ENCODE peak calls at places on chromosomes 13 and 19, in nine cellular contexts. X is tibial nerve; E is DND-41; Q is uterus; I is ovary; H is ascending aorta; K is aorta; Z is effector memory CD4-positive, alpha-beta T cell; F is Panc1. J is an unnamed sample. For H3K4me1, the result is how much of the 10 kb centered on the place peaks cover.

GRCh38 chr13:24217601-24218281 is 57.2 kb downstream of the SPATA13 start:
- DNase-seq in X (no peak), E (no peak), Q (no peak), I (no peak), H (no peak), K (no peak), Z (no peak), F (no peak), J (no peak)

GRCh38 chr19:9936151-9937000 is at the start of gene OLFM2:
- DNase-seq in X (no peak), E (no peak), Q (peak), I (peak), H (no peak), K (no peak), Z (peak), F (no peak), J (no peak)

GRCh38 chr13:21181671-21182070 is 5.2 kb downstream of the MRPL57 start:
- DNase-seq in X (no peak), E (no peak), Q (no peak), I (no peak), H (no peak), K (no peak), Z (no peak), F (no peak), J (no peak)

GRCh38 chr19:36008336-36008978 is at the start of gene SYNE4:
- DNase-seq in X (no peak), E (no peak), Q (no peak), I (no peak), H (no peak), K (no peak), Z (no peak), F (no peak), J (no peak)

GRCh38 chr19:55585658-55586339 is 5.2 kb upstream of the ZNF579 start:
- DNase-seq in X (peak), E (peak), Q (peak), I (peak), H (no peak), K (peak), Z (peak), F (no peak), J (peak)

GRCh38 chr13:26895081-26895807 is 134.7 kb upstream of the GPR12 start:
- DNase-seq in X (no peak), E (no peak), Q (no peak), I (no peak), H (no peak), K (no peak), Z (no peak), F (no peak), J (no peak)

GRCh38 chr13:97388385-97388784 is 45.6 kb upstream of the RAP2A start:
- DNase-seq in X (no peak), E (peak), Q (no peak), I (no peak), H (no peak), K (no peak), Z (no peak), F (no peak), J (no peak)

GRCh38 chr13:66665991-66666390 is 564.1 kb downstream of the PCDH9 start:
- DNase-seq in X (no peak), E (no peak), Q (no peak), I (no peak), H (no peak), K (no peak), Z (no peak), F (no peak), J (no peak)

GRCh38 chr13:94481966-94482365 is 2.5 kb upstream of the DCT start:
- DNase-seq in X (no peak), E (no peak), Q (no peak), I (no peak), H (no peak), K (no peak), Z (no peak), F (no peak), J (no peak)

GRCh38 chr13:48630791-48631190 is 22.9 kb upstream of the CYSLTR2 start:
- DNase-seq in X (no peak), E (no peak), Q (no peak), I (no peak), H (no peak), K (no peak), Z (no peak), F (no peak), J (no peak)
- H3K4me1 ChIP-seq in X (under half), E (under half), Q (under half), I (under half), H (under half), K (under half), Z (under half), F (under half), J (under half)

DNA sequence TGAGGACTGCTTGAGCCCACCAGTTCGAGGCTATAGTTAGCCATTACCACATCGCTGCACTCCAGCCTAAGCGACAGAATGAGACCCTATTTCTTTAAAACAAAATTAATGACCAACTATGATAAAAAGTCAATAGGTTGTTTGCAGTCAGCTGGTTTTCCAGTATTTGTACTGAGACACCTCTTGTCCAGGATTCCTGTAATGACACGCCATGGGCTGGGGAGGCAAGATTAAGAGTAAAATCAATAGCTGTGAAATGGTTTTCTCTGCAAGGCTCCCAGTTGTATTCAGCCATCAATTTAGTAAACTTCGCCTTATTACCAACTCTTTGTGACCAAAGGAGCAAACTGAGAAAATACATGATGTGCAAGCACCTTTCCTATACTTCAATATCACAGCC is 29.5 kb downstream of the STK24 start:
- DNase-seq in X (no peak), E (no peak), Q (no peak), I (no peak), H (no peak), K (no peak), Z (no peak), F (no peak), J (no peak)
- H3K4me1 ChIP-seq in X (under half), E (under half), Q (under half), I (under half), H (under half), K (under half), Z (under half), F (under half), J (under half)

GRCh38 chr13:114128624-114129522 is 3.5 kb downstream of the RASA3 start:
- DNase-seq in X (peak), E (peak), Q (peak), I (no peak), H (peak), K (peak), Z (peak), F (no peak), J (peak)
- H3K4me1 ChIP-seq in X (under half), E (half or more), Q (under half), I (under half), H (under half), K (under half), Z (half or more), F (under half), J (half or more)

GRCh38 chr19:33390120-33390907 is 16.8 kb downstream of the CEBPG start:
- DNase-seq in X (peak), E (no peak), Q (peak), I (peak), H (no peak), K (peak), Z (no peak), F (no peak), J (no peak)
- H3K4me1 ChIP-seq in X (half or more), E (under half), Q (half or more), I (under half), H (under half), K (under half), Z (under half), F (under half), J (under half)

GRCh38 chr13:110376120-110376519 is 69.0 kb downstream of the COL4A2 start:
- DNase-seq in X (no peak), E (no peak), Q (no peak), I (no peak), H (no peak), K (no peak), Z (no peak), F (no peak), J (no peak)
- H3K4me1 ChIP-seq in X (under half), E (under half), Q (under half), I (under half), H (under half), K (under half), Z (under half), F (under half), J (under half)

GRCh38 chr19:51047031-51047335 is 12.2 kb upstream of the KLK12 start:
- DNase-seq in X (no peak), E (no peak), Q (no peak), I (no peak), H (no peak), K (no peak), Z (no peak), F (no peak), J (no peak)

GRCh38 chr19:51044327-51044726 is 9.5 kb upstream of the KLK12 start:
- DNase-seq in X (no peak), E (no peak), Q (no peak), I (no peak), H (no peak), K (no peak), Z (no peak), F (no peak), J (no peak)

GRCh38 chr19:51040151-51040550 is 5.3 kb upstream of the KLK12 start:
- DNase-seq in X (no peak), E (no peak), Q (no peak), I (no peak), H (no peak), K (no peak), Z (no peak), F (no peak), J (no peak)

DNA sequence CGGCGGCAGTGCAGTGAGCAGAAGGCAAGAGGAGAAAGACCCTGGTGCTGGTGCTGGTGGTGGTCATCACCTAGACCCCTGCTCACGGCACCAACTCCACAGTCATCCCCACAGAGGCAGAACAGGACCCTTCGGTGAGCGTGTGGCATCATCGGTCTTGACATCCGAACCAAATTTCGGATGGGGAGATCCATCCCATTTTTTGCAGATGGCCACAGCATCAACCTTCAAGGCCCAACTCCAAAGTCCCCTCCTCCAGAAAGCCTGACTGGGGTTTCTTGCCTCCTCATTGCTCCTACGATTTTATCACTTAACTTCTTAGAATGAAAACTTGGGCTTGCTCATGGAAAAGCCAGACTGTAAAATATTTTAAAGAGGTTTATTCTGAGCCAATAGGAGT is 8.7 kb upstream of the KLK12 start:
- DNase-seq in X (no peak), E (no peak), Q (no peak), I (no peak), H (no peak), K (no peak), Z (no peak), F (no peak), J (no peak)
- H3K4me1 ChIP-seq in X (under half), E (under half), Q (under half), I (under half), H (under half), K (under half), Z (under half), F (under half), J (under half)

DNA sequence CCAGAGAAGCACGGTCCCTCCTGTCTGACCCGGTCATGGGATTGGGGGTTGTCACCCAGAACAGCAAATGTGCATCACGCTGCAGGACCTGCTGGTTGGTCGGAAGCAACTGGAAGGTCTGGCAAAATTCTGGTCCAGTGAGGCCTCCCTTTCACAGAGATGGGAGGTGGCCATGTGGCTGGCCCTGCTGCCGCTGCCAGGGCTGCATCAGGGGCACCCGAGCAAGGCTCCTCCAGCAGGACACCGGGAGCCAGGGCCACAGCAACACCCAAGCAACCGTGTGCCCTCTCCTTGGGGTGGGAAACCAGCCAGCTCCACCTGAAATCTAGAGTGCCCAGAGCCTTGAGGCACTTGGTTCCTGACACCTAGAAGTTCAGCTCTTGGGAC is 11.5 kb upstream of the GAS6 start:
- DNase-seq in X (no peak), E (no peak), Q (no peak), I (no peak), H (no peak), K (no peak), Z (no peak), F (no peak), J (no peak)
- H3K4me1 ChIP-seq in X (under half), E (under half), Q (under half), I (under half), H (under half), K (under half), Z (under half), F (under half), J (under half)

J was measured in CD8-positive, alpha-beta memory T cell.